ENCODE peak calls at places on chromosomes 11 and 22, in four cellular contexts. R, G, U and D are unnamed samples.

GRCh38 chr11:98307827-98308491 is 712.8 kb upstream of the CNTN5 start:
- DNase-seq in U (no peak), R (no peak), G (peak; percentile 48), D (no peak)

GRCh38 chr22:39500101-39500500 is 2.0 kb upstream of the MIEF1 start:
- DNase-seq in G (no peak), R (no peak), U (no peak), D (no peak)

GRCh38 chr22:23113847-23114720 is 27.7 kb downstream of the RSPH14 start:
- DNase-seq in G (no peak), U (no peak), R (no peak), D (no peak)

GRCh38 chr22:45284705-45285305 is at the start of gene UPK3A:
- DNase-seq in U (no peak), G (no peak), R (no peak), D (peak; percentile 30)

GRCh38 chr11:1830119-1830499 is 4.7 kb upstream of the SYT8 start:
- DNase-seq in U (no peak), G (no peak), R (no peak), D (no peak)

GRCh38 chr11:2517386-2518064 is 72.7 kb downstream of the KCNQ1 start:
- DNase-seq in R (no peak), U (no peak), G (no peak), D (no peak)

GRCh38 chr11:130737041-130737830 is 179.0 kb downstream of the SNX19 start:
- DNase-seq in G (no peak), U (no peak), R (no peak), D (no peak)

GRCh38 chr11:95451682-95452081 is 220.7 kb upstream of the SESN3 start:
- DNase-seq in U (no peak), R (peak; percentile 73), G (no peak), D (peak; percentile 28)

GRCh38 chr11:76769071-76769560 is 14.0 kb upstream of the TSKU start:
- DNase-seq in G (no peak), R (peak; percentile 61), U (no peak), D (no peak)

GRCh38 chr11:134275534-134276395 is at the start of gene GLB1L3:
- DNase-seq in U (no peak), R (no peak), G (peak; percentile 48), D (no peak)

GRCh38 chr11:2107941-2108630 is 31.1 kb downstream of the IGF2 start:
- DNase-seq in G (no peak), R (no peak), U (no peak), D (no peak)

GRCh38 chr11:120128392-120129172 is 9.3 kb downstream of the TRIM29 start:
- DNase-seq in U (no peak), G (no peak), R (peak; percentile 8), D (no peak)

GRCh38 chr11:118912742-118913410 is 12.8 kb downstream of the BCL9L start:
- DNase-seq in G (peak; percentile 71), R (peak; percentile 24), U (peak; percentile 43), D (peak; percentile 58)

GRCh38 chr11:65503923-65504670 is 5.3 kb downstream of the MALAT1 start:
- DNase-seq in R (peak; percentile 59), U (no peak), G (peak; percentile 74), D (peak; percentile 50)

GRCh38 chr22:19181786-19182471 is 3.4 kb upstream of the SLC25A1 start:
- DNase-seq in G (no peak), R (no peak), U (no peak), D (no peak)

GRCh38 chr22:48397531-48398180 is 1430.0 kb downstream of the BRD1 start:
- DNase-seq in U (no peak), G (no peak), R (no peak), D (no peak)

GRCh38 chr22:24380220-24381218 is 46.9 kb upstream of the ADORA2A start:
- DNase-seq in G (no peak), R (no peak), U (no peak), D (no peak)

GRCh38 chr22:45212306-45212709 is 28.4 kb downstream of the KIAA0930 start:
- DNase-seq in U (no peak), R (peak; percentile 96), G (no peak), D (peak; percentile 89)

GRCh38 chr11:114040706-114041211 is 18.8 kb upstream of the ZBTB16 start:
- DNase-seq in U (no peak), R (peak; percentile 31), G (no peak), D (peak; percentile 65)

GRCh38 chr22:43925433-43926348 is 2.1 kb downstream of the PNPLA3 start:
- DNase-seq in R (no peak), G (no peak), U (no peak), D (no peak)

GRCh38 chr11:39461065-39461464 is 1998.4 kb downstream of the LRRC4C start:
- DNase-seq in U (no peak), G (no peak), R (no peak), D (no peak)

GRCh38 chr11:75301131-75301530 is 50.3 kb downstream of the ARRB1 start:
- DNase-seq in G (no peak), R (no peak), U (no peak), D (no peak)

GRCh38 chr22:36296690-36297089 is 43.8 kb downstream of the APOL1 start:
- DNase-seq in G (no peak), R (no peak), U (no peak), D (no peak)

GRCh38 chr11:119479685-119480275 is 56.8 kb upstream of the THY1 start:
- DNase-seq in G (peak; percentile 66), U (no peak), R (peak; percentile 65), D (peak; percentile 17)

GRCh38 chr11:115555336-115556090 is 51.3 kb upstream of the CADM1 start:
- DNase-seq in R (no peak), G (no peak), U (no peak), D (no peak)

GRCh38 chr11:109957601-109958000 is 135.6 kb upstream of the ZC3H12C start:
- DNase-seq in U (no peak), G (no peak), R (peak; percentile 58), D (no peak)

GRCh38 chr22:41343300-41343699 is 38.4 kb upstream of the TEF start:
- DNase-seq in R (no peak), G (no peak), U (no peak), D (no peak)

GRCh38 chr22:41369837-41370236 is 11.9 kb upstream of the TEF start:
- DNase-seq in R (no peak), G (no peak), U (no peak), D (no peak)

GRCh38 chr22:43385770-43386641 is 25.8 kb upstream of the MPPED1 start:
- DNase-seq in R (peak; percentile 65), U (no peak), G (peak; percentile 75), D (peak; percentile 70)

GRCh38 chr11:26106713-26107112 is 225.2 kb upstream of the ANO3 start:
- DNase-seq in R (no peak), U (no peak), G (no peak), D (no peak)

GRCh38 chr11:108538022-108538424 is 39.8 kb upstream of the POGLUT3 start:
- DNase-seq in R (no peak), G (no peak), U (no peak), D (no peak)

DNA sequence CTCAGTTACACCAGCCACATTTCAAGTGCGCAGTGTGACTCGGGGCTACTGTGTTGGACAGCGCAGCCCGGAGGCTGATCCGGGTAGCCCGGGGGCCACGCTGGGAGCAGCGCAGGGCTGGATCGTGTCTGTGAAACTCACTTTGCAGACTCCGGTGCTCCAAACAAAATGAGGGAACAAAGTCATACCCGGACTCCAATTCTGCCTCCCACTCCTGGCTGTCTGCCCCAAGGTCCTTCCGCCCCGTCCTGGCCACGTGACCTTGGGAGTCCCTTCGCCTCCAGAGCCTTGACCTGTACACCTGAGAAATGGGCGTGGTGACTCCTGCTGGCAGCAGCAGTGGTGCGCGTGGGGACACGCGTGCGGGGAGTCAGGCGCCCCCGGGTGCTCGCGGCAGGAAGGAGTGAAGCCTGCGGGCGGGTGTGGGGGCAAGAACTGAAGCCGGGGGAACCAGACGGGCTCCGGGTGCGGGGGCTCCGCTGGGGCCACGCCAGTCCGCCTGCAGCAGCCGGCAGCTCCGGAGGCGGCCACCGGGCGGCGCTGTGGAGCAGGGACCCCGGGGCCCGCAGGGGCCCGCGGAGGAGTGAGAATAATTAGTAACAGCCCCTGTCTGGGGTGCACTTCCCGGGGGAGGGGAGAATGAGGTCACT is 42.4 kb downstream of the KCNJ4 start:
- DNase-seq in G (peak; percentile 50), R (no peak), U (no peak), D (no peak)
- TF ChIP-seq FOS in G (no peak), R (no peak), U (no peak), D (no peak)

DNA sequence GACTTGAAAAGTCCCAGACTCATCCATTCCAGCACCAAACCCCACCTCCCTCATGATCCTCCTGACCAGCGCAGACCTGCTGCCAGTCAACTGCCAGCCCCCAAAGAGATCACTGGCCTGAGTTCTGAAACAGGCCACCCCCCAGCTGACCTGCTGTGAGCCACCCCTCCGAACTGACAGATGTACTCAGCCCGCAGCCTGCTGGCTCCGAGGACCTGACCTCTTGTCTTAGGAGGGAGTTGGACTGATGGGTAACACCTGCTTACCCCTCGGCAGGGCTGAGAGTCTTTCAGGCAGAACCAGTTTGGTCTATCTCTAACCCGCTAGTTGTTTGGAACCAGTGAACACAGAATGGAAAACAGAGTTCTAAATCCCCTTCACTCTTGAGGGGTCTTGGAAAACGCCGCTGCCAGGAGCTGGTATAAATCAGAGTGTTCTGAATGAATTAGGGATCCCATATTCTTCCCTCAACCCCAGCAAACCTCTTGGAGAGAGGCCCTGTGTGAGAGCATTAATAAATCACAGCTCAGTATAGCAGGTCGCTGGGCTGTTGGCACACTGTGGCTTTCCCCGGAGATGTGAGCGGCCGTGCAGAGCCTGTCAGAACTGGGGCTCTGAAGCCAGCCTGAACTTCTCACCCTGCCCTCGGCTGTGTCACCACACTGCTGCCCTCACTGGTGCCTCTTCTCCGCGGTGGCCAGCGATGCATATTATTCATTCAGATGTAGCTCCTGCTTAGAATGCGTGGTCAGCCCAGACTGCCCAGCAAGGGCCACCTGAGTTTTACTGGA is 165.1 kb upstream of the NCAM1 start:
- DNase-seq in R (no peak), G (no peak), U (no peak), D (no peak)
- TF ChIP-seq FOS in R (no peak), G (no peak), U (no peak), D (no peak)

GRCh38 chr22:28894320-28894719 is 10.9 kb downstream of the ZNRF3 start:
- DNase-seq in R (no peak), U (no peak), G (no peak), D (no peak)
- TF ChIP-seq FOS in R (no peak), U (no peak), G (no peak), D (no peak)

GRCh38 chr11:72735495-72736027 is 16.6 kb downstream of the ARAP1 start:
- DNase-seq in R (peak; percentile 84), U (no peak), G (peak; percentile 83), D (peak; percentile 54)
- TF ChIP-seq FOS in R (peak; percentile 20), U (no peak), G (no peak), D (no peak)